ENCODE peak calls at places on chromosomes 5 and 9, in four cellular contexts. G, O, S and L are unnamed samples.

GRCh38 chr5:152607393-152608165 is 202.5 kb upstream of the NMUR2 start:
- DNase-seq in S (no peak), O (no peak), G (no peak), L (no peak)

GRCh38 chr5:33281507-33281906 is 159.3 kb upstream of the TARS1 start:
- DNase-seq in G (no peak), S (no peak), O (no peak), L (no peak)

GRCh38 chr5:65722575-65723424 is 795 bp downstream of the NLN start:
- DNase-seq in G (no peak), S (peak; percentile 72), O (peak; percentile 73), L (peak; percentile 20)

GRCh38 chr9:107653263-107653821 is 163.8 kb upstream of the KLF4 start:
- DNase-seq in O (no peak), G (no peak), S (no peak), L (no peak)

GRCh38 chr5:151286246-151286645 is 17.3 kb downstream of the SLC36A3 start:
- DNase-seq in G (no peak), S (no peak), O (no peak), L (no peak)

GRCh38 chr5:68378204-68378830 is 162.8 kb downstream of the PIK3R1 start:
- DNase-seq in O (no peak), G (peak; percentile 55), S (no peak), L (no peak)

GRCh38 chr5:116032094-116032517 is at the start of gene ARL14EPL:
- DNase-seq in O (peak; percentile 3), G (no peak), S (peak; percentile 67), L (peak; percentile 17)

GRCh38 chr5:75048457-75048953 is 3.9 kb downstream of the GCNT4 start:
- DNase-seq in O (no peak), G (peak; percentile 57), S (no peak), L (no peak)

GRCh38 chr5:174531782-174532191 is 192.6 kb upstream of the MSX2 start:
- DNase-seq in S (no peak), G (no peak), O (no peak), L (no peak)

GRCh38 chr5:112869948-112870347 is 8.9 kb downstream of the SRP19 start:
- DNase-seq in O (no peak), G (no peak), S (no peak), L (no peak)

DNA sequence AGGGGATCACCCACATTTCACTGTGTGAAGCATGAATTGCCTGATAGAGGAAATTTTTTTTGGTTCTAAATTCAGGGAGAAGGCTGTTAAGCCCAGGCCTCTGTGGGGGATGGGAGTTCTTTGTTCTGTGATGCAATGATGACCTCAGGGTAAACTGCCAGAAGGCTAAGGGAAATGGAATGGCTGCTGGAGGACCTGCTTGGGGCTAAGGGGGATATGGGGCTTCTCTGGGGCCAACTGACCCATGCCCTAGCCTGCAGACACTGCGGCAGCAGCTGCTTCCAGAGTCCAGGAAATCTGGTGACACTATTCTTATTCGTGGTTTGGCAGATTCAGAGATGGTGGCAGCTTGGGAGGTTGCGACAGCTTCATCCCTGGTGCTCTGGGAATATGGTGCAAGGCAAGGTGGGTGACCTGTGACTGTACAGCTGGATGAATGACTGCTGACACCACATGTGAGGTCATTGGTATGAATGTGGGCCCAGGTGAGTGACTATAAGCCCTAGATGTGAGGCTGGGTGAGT is 30.3 kb downstream of the VCP start:
- DNase-seq in G (no peak), S (peak; percentile 23), O (no peak), L (no peak)
- TF ChIP-seq MAX in G (no peak), S (no peak), O (no peak), L (no peak)

DNA sequence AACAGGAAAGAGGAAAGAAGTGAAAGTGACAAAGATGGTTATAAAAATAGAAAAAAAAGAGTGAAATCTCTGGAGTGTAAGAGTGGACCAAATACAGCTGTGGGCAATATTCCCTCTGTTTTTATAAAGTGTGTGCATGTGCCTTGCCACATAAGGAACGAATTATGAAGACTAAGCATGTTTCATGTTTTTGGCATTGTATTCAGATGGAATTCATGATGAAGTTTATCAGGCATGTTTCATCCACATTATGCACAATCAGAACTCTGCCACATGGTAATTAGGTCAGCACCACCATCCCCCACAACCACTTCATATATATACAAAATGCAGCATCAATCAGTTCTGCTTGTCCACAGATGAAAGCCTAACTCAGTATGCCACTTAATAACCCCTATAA is 348.0 kb downstream of the ZNF608 start:
- DNase-seq in O (peak; percentile 32), S (no peak), G (no peak), L (no peak)
- TF ChIP-seq USF1 in O (no peak), S (no peak), G (no peak), L (no peak)

DNA sequence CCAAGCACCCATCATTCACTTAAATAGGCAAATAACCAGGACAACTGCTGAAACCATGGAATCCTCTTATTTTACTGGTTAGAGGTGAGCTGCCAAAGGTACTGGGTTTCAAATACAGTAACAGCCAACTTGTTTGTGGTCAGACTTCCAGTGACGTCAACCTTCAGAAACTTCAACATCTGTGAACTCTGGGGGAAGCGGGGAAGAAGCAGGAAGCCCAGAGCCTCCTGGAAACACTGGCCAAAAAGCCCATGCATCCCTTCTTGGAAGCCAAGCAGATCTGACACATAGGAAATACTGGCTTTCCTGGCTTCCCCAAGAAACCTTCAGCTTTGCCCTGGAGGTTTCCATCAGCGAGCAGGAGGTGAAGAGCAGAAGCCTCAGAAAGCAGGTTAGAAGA is 4.9 kb upstream of the FRRS1L start:
- DNase-seq in S (peak; percentile 29), G (no peak), O (no peak), L (no peak)
- TF ChIP-seq MAX in S (no peak), G (no peak), O (no peak), L (no peak)

DNA sequence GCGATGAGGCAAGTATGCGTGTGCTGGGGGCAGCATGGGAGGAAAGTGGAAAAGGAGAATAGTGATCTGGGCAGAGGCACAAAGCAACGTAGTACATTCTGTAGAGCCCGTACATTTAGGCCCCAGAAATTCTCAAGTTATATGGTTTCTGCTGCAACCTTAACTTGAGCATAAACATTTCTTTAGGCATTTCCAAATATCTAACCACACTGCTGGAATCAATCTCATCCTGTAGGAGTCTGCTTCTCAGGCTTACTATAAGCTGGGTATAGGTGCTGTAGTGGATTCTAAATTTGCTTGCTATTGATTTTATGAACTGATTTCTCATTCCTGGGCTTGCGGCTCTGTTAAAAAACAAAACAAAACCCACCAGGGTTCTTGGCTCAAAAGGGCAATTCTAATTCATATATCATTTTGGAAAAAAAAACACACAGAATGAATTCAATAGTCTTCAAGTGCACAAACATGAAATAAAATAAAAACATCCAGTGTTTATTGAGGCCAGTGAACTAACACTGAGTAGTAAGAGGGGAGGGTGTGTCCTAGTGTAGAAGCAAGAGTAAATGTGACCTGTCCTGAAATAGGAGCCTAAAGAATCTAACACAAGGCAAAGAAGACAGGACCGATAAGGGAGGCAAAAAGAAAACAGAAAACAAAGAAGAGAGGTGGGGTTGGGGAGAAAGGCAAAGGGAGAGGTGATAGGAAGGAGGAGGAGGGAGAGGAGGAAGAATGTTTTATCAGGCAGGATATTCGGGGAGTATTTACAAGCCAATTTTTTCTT is 145.5 kb upstream of the LHFPL2 start:
- DNase-seq in O (no peak), S (no peak), G (no peak), L (no peak)
- TF ChIP-seq USF1 in O (no peak), S (no peak), G (no peak), L (no peak)

DNA sequence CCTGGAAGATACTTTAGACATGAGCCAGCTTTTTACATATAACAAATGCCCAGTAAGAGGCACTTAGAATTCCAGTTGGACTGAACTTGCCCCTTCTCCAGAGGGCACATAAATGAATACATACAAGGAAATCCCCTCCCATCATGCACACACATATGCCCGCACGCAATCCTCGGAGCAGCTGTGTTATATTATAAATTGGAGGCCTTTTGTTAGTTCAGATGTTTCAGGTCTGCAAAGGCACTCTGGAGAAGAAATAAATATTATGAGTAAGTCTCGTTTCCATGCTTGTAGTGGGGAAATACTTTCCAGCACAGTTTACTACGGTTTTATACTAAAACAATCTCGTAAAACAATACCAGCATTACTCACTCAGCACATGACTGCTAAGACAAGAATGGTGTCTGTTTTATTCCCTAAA is 17.6 kb upstream of the MUSK start:
- DNase-seq in S (no peak), G (no peak), O (no peak), L (no peak)
- TF ChIP-seq MAX in S (no peak), G (no peak), O (peak; percentile 20), L (no peak)

DNA sequence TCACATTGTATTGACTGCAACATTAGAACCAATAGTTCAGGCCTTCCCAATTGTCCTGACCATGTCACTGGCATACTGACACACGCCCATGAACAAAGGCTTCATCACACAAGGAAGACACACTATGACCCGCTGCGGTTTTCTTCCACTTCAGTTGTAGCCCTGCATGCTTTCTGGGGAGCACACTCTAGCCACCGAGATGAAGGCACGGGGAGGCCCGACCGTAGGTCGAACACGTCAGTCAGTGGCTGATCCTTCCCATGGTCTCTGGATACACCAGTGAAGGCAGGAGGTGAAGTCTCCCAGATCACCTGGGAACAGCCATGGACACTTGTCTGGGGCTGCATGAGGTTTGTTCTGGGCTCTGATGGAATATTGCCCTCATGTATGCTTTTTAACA is 224.7 kb downstream of the FSTL4 start:
- DNase-seq in O (no peak), G (no peak), S (no peak), L (no peak)
- TF ChIP-seq USF1 in O (no peak), G (no peak), S (no peak), L (no peak)

GRCh38 chr9:31745468-31745867 is 639.0 kb upstream of the ACO1 start:
- DNase-seq in G (no peak), O (no peak), S (no peak), L (no peak)
- TF ChIP-seq MAX in G (no peak), O (no peak), S (no peak), L (no peak)

DNA sequence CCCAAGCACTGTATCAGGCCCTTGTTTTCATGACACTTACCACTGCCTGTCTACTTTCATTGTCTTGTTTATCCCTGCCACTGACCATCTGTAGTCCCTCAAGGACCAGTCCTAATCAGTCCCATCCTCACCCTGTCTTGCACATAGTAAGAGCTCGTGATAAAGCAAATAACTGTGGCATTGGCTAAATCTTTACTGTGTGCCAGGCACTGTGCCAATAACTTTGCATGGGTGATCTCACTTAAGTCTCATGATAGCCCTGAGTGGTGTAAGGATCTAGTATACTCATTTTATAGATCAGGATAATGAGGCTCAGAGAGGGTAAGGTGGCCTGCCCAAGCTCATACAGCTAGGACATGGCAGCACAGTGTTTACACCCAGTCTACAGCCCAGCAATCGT is 5.6 kb downstream of the CDX1 start:
- DNase-seq in O (no peak), S (no peak), G (no peak), L (no peak)
- TF ChIP-seq USF1 in O (no peak), S (no peak), G (no peak), L (no peak)

DNA sequence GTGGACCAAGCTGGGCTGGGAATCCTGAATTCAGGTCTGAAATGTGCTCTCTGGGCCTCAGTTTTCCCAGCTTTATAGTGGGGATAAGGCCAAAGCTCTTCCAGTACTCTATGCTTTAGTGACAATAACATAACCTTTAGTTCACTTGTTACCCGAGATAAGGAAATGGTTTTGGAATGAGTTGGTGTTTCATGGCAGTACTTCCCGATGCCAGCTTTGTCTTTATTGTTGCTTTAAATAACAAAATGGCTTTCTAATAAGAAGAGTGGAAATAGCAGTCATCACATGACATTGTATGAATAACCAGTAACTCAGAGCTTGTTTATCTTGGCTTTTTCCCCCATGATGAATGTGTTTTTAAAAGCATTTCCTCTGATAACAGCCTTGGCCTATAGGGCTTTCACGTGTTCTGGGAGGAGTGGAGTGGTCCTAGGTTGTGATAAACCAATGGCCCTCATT is 53.6 kb downstream of the ZNF618 start:
- DNase-seq in G (no peak), O (no peak), S (peak; percentile 31), L (no peak)
- TF ChIP-seq MAX in G (no peak), O (no peak), S (no peak), L (no peak)